ENCODE peak calls at places on chromosomes 3 and 15, in six cellular contexts. R is hepatocyte, G is SK-N-SH, L is MM.1S, Z is OCI-LY7, X is GM23338. S is an unnamed sample.
A peak's percentile ranks its signal among the peaks of the same experiment; 100 is the strongest.

GRCh38 chr3:29335438-29335837 is 54.6 kb downstream of the RBMS3 start:
- DNase-seq in Z (no peak), L (no peak), G (peak; percentile 10), R (peak; percentile 92), X (peak; percentile 45), S (peak; percentile 96)

GRCh38 chr15:72074335-72075060 is 43.5 kb downstream of the MYO9A start:
- DNase-seq in X (no peak), L (no peak), R (no peak), Z (peak; percentile 40), G (no peak), S (no peak)

GRCh38 chr3:177681156-177681555 is 483.9 kb upstream of the TBL1XR1 start:
- DNase-seq in R (no peak), Z (no peak), G (no peak), L (no peak), X (no peak), S (no peak)

GRCh38 chr15:78402056-78402610 is 35.9 kb upstream of the IREB2 start:
- DNase-seq in X (no peak), R (no peak), Z (no peak), G (no peak), L (no peak), S (no peak)

GRCh38 chr15:63915888-63916731 is 82.4 kb upstream of the HERC1 start:
- DNase-seq in L (no peak), Z (no peak), G (peak; percentile 51), R (no peak), X (peak; percentile 87), S (peak; percentile 12)

GRCh38 chr15:70576683-70577082 is 186.7 kb downstream of the UACA start:
- DNase-seq in X (no peak), L (no peak), R (no peak), G (no peak), Z (no peak), S (no peak)

GRCh38 chr3:14377838-14378169 is 24.6 kb upstream of the SLC6A6 start:
- DNase-seq in X (no peak), Z (peak; percentile 76), G (no peak), R (no peak), L (no peak), S (no peak)

GRCh38 chr3:150528359-150528797 is 17.9 kb downstream of the SERP1 start:
- DNase-seq in G (peak; percentile 27), X (no peak), Z (peak; percentile 38), L (peak; percentile 14), R (no peak), S (peak; percentile 56)

GRCh38 chr3:127446756-127447155 is 143.8 kb downstream of the TPRA1 start:
- DNase-seq in Z (no peak), R (no peak), X (no peak), G (no peak), L (no peak), S (no peak)

GRCh38 chr3:165195628-165196576 is at the start of gene SLITRK3:
- DNase-seq in G (peak; percentile 38), X (peak; percentile 60), L (no peak), R (peak; percentile 19), Z (no peak), S (no peak)

GRCh38 chr3:13143381-13144004 is 70.3 kb upstream of the IQSEC1 start:
- DNase-seq in Z (no peak), X (no peak), R (no peak), L (no peak), G (no peak), S (no peak)

GRCh38 chr15:83558146-83558545 is 95.8 kb upstream of the ADAMTSL3 start:
- DNase-seq in L (no peak), G (no peak), Z (no peak), R (no peak), X (no peak), S (no peak)

GRCh38 chr3:44128057-44128775 is 113.5 kb upstream of the TOPAZ1 start:
- DNase-seq in L (peak; percentile 84), Z (no peak), R (no peak), X (peak; percentile 84), G (no peak), S (no peak)

GRCh38 chr15:65829150-65829764 is 37.2 kb upstream of the DENND4A start:
- DNase-seq in Z (peak; percentile 73), L (peak; percentile 50), R (peak; percentile 58), G (peak; percentile 44), X (peak; percentile 62), S (peak; percentile 55)

GRCh38 chr15:62940755-62941361 is 101.7 kb upstream of the TPM1 start:
- DNase-seq in R (peak; percentile 65), L (peak; percentile 69), Z (no peak), G (peak; percentile 44), X (no peak), S (peak; percentile 78)

GRCh38 chr3:81502251-81502650 is 259.2 kb downstream of the GBE1 start:
- DNase-seq in L (no peak), R (no peak), Z (no peak), X (no peak), G (no peak), S (no peak)

GRCh38 chr15:30043211-30043655 is 39.5 kb upstream of the GOLGA8J start:
- DNase-seq in G (peak; percentile 40), X (no peak), Z (no peak), R (no peak), L (peak; percentile 12), S (peak; percentile 62)

GRCh38 chr3:107520535-107520934 is 2.2 kb upstream of the BBX start:
- DNase-seq in G (no peak), X (no peak), Z (no peak), R (no peak), L (no peak), S (no peak)

GRCh38 chr3:107516475-107516874 is 6.3 kb upstream of the BBX start:
- DNase-seq in L (no peak), Z (no peak), G (no peak), X (no peak), R (no peak), S (no peak)

GRCh38 chr3:107521466-107522059 is 1.2 kb upstream of the BBX start:
- DNase-seq in Z (peak; percentile 59), L (peak; percentile 6), G (no peak), X (no peak), R (no peak), S (no peak)

GRCh38 chr3:107514453-107514852 is 8.3 kb upstream of the BBX start:
- DNase-seq in Z (no peak), L (no peak), X (peak; percentile 8), G (no peak), R (no peak), S (no peak)

GRCh38 chr3:107518050-107518449 is 4.7 kb upstream of the BBX start:
- DNase-seq in X (no peak), R (no peak), Z (no peak), L (no peak), G (no peak), S (no peak)
- H2AFZ ChIP-seq in X (no peak overlapping the region), R (no peak overlapping the region), Z (no peak overlapping the region), L (no peak overlapping the region), G (no peak overlapping the region), S (no peak overlapping the region)

GRCh38 chr3:76061654-76062053 is 276.3 kb upstream of the ZNF717 start:
- DNase-seq in G (no peak), L (no peak), X (no peak), Z (no peak), R (no peak), S (no peak)
- TF ChIP-seq EZH2phosphoT487 in G (no peak), L (no peak), X (no peak), Z (no peak), R (no peak), S (no peak)

DNA sequence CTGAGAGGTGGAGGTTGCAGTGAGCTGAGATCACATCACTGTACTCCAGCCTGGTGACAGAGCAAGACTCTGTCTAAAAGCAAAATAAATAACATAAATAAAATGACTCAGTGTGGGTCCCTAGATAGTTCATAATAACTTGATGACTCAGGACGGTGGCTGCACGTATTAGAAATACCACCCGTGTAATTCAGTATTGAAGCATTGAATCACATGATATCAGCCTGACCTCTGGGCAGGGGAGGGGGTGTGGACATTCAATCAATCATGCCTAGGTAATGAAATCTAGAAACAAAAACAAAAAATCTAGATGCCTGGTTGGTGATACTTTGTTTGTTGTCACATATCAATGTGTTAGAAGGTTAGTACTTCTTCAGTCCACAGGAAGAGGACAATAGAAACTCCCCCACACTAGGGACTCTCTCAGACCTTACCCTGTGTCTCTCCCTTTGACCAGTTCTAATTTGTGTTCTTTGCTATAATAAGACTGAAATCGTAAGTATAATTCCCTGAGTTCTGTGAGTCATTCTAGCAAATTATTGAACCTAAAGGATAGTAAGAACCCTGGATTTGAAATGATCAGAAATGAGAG is 177.3 kb downstream of the GAP43 start:
- DNase-seq in X (no peak), G (no peak), Z (no peak), R (no peak), L (no peak), S (peak; percentile 97)
- H2AFZ ChIP-seq in X (no peak overlapping the region), G (peak overlapping the region; percentile 2), Z (no peak overlapping the region), R (no peak overlapping the region), L (no peak overlapping the region), S (no peak overlapping the region)

DNA sequence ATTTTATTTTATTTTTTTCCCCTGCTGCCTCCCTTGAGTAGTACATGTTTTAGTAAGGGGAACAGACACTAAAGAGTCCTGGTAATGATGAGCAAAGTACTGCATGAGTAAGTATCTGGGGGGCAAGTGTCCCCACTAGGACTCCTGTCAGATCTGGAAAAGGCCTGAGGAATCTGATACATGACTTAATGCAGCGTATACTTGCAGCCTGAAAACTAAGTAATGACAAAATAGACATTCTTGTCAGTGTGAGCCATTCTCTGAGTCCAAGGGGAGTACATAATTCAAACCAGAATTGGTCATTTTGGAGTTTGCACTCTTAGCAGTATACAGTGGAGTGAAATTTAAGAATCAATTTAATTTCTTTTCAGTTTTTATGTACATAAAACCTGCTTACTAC is 27.5 kb downstream of the NXPE3 start:
- DNase-seq in G (no peak), Z (no peak), X (no peak), L (no peak), R (no peak), S (no peak)
- TF ChIP-seq EZH2phosphoT487 in G (no peak), Z (no peak), X (no peak), L (no peak), R (no peak), S (no peak)

S was measured in PC-3.